ENCODE peak calls at places on chromosomes 2 and 18, in eight cellular contexts. F is left lung, A is MM.1S, P is HL-60, I is osteocyte, B is kidney epithelial cell, N is fibroblast of pulmonary artery, V is lung. Y is an unnamed sample.

GRCh38 chr2:1219901-1220691 is 193.2 kb upstream of the TPO start:
- DNase-seq in F (no peak), B (no peak), P (no peak), A (no peak), N (no peak), I (no peak), V (no peak), Y (no peak)

GRCh38 chr2:28475088-28475580 is 20.7 kb upstream of the PLB1 start:
- DNase-seq in V (no peak), I (no peak), F (no peak), A (no peak), N (no peak), B (no peak), P (peak), Y (no peak)

GRCh38 chr2:226475650-226476049 is 324.0 kb downstream of the IRS1 start:
- DNase-seq in F (no peak), P (no peak), B (peak), A (no peak), I (no peak), N (peak), V (no peak), Y (no peak)

GRCh38 chr18:32346667-32347066 is 124.0 kb downstream of the GAREM1 start:
- DNase-seq in B (no peak), F (no peak), A (no peak), V (no peak), P (no peak), N (peak), I (no peak), Y (no peak)

GRCh38 chr2:46462936-46463335 is 16.4 kb upstream of the TMEM247 start:
- DNase-seq in P (no peak), F (no peak), N (no peak), V (no peak), B (no peak), A (no peak), I (no peak), Y (no peak)

GRCh38 chr18:46374850-46375249 is 270.7 kb downstream of the HAUS1 start:
- DNase-seq in F (peak), I (no peak), V (peak), N (no peak), A (peak), B (no peak), P (no peak), Y (no peak)

GRCh38 chr2:122514451-122514996 is 759.1 kb downstream of the TSN start:
- DNase-seq in B (no peak), N (peak), I (no peak), V (no peak), P (no peak), F (no peak), A (no peak), Y (no peak)

GRCh38 chr2:164896634-164897033 is 55.0 kb upstream of the COBLL1 start:
- DNase-seq in P (no peak), A (peak), F (no peak), B (peak), I (no peak), V (no peak), N (peak), Y (no peak)

GRCh38 chr18:10057808-10058791 is 144.3 kb downstream of the VAPA start:
- DNase-seq in A (no peak), P (peak), V (no peak), I (no peak), B (no peak), F (no peak), N (peak), Y (no peak)

GRCh38 chr2:106798826-106799552 is 87.0 kb downstream of the ST6GAL2 start:
- DNase-seq in N (no peak), I (no peak), B (no peak), F (no peak), P (no peak), A (no peak), V (no peak), Y (no peak)

GRCh38 chr2:176001281-176001902 is 675 bp downstream of the LNPK start:
- DNase-seq in A (peak), I (no peak), V (peak), B (no peak), P (peak), F (peak), N (peak), Y (no peak)

GRCh38 chr2:65456886-65457285 is 24.5 kb upstream of the SPRED2 start:
- DNase-seq in B (no peak), N (no peak), A (no peak), F (no peak), I (no peak), V (no peak), P (no peak), Y (no peak)

GRCh38 chr2:240255811-240256703 is 115.6 kb upstream of the OTOS start:
- DNase-seq in V (peak), P (no peak), A (no peak), B (peak), F (no peak), I (no peak), N (no peak), Y (no peak)

GRCh38 chr2:191198271-191198670 is 46.9 kb upstream of the MYO1B start:
- DNase-seq in F (no peak), B (no peak), I (no peak), P (no peak), A (no peak), V (no peak), N (no peak), Y (no peak)

GRCh38 chr18:31317860-31318259 is at the start of gene DSG1:
- DNase-seq in B (no peak), V (no peak), N (no peak), I (no peak), F (no peak), A (no peak), P (no peak), Y (no peak)

GRCh38 chr2:67625671-67626070 is 228.5 kb downstream of the ETAA1 start:
- DNase-seq in P (no peak), A (no peak), B (no peak), V (no peak), I (no peak), F (no peak), N (peak), Y (no peak)

GRCh38 chr2:5546176-5546575 is 146.0 kb upstream of the SOX11 start:
- DNase-seq in V (no peak), N (no peak), F (no peak), A (no peak), I (no peak), P (no peak), B (peak), Y (no peak)

GRCh38 chr2:230942920-230943896 is 18.2 kb upstream of the GPR55 start:
- DNase-seq in B (no peak), N (no peak), P (peak), V (no peak), I (no peak), A (peak), F (no peak), Y (no peak)

GRCh38 chr2:24210106-24210455 is 35.2 kb downstream of the FAM228A start:
- DNase-seq in P (no peak), A (no peak), N (no peak), V (no peak), F (no peak), B (no peak), I (no peak), Y (no peak)

GRCh38 chr2:217105733-217106649 is 246.1 kb upstream of the TNP1 start:
- DNase-seq in P (no peak), A (no peak), V (no peak), F (no peak), B (peak), I (no peak), N (peak), Y (no peak)

GRCh38 chr2:88227446-88227845 is 57.3 kb downstream of the THNSL2 start:
- DNase-seq in V (no peak), I (peak), N (no peak), A (no peak), P (no peak), B (peak), F (no peak), Y (no peak)

GRCh38 chr2:33134764-33135560 is 188.2 kb downstream of the LTBP1 start:
- DNase-seq in P (no peak), B (no peak), I (no peak), F (no peak), A (no peak), N (peak), V (no peak), Y (no peak)

GRCh38 chr18:25310045-25310444 is 41.9 kb downstream of the ZNF521 start:
- DNase-seq in A (peak), I (no peak), F (no peak), P (no peak), B (peak), N (peak), V (no peak), Y (no peak)

GRCh38 chr18:25313274-25313673 is 38.7 kb downstream of the ZNF521 start:
- DNase-seq in F (no peak), B (no peak), I (no peak), N (no peak), P (no peak), V (no peak), A (no peak), Y (no peak)

GRCh38 chr18:25316619-25317018 is 35.3 kb downstream of the ZNF521 start:
- DNase-seq in B (no peak), F (no peak), P (no peak), I (no peak), N (no peak), V (no peak), A (no peak), Y (no peak)

DNA sequence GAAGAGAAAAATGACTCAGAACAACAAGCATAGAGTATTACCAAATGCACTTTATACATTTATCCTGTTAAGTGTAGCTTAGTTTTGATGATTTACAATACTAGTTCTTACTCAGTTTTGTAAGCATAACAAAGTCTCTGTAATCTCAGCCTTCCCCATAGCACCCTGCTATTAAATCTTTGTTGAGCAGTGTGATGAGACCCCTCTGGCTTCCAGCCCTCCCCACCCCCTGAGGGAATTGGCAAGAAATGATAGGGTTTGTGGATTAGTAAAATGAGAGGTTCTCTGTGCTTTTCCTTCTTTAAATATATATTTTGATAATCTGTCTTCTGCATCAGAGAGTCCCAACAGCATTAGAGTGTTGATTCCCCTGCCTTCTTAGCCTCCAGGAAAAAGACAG is 37.1 kb downstream of the ZNF521 start:
- DNase-seq in F (no peak), A (no peak), P (no peak), V (no peak), B (no peak), I (no peak), N (no peak), Y (no peak)
- TF ChIP-seq CTCF in F (no peak), A (no peak), P (no peak), V (no peak), B (no peak), I (no peak), N (no peak), Y (no peak)

GRCh38 chr2:161988589-161988988 is 85.4 kb downstream of the DPP4 start:
- DNase-seq in B (no peak), A (no peak), V (no peak), N (no peak), F (no peak), P (no peak), I (no peak), Y (no peak)
- TF ChIP-seq CTCF in B (peak), A (no peak), V (no peak), N (peak), F (no peak), P (no peak), I (no peak), Y (peak)

DNA sequence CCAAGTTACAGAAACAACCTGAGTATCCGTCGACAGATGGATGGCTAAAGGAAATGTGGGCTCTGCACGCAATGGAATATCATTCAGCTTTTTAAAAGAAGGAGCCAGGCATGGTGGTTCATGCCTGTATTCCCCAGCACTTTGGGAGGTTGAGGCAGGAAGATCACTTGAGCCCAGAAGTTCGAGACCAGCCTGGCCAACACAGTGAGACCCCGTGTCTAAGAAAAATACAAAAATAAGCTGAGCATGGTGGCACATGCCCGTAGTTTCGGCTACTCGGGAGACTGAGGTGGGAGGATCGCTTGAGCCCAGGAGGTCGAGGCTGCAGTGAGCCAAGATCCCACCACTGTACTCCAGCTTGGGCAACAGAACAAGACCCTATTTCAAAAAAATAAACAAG is 34.3 kb downstream of the TCF7L1 start:
- DNase-seq in N (no peak), F (no peak), I (no peak), B (no peak), P (no peak), A (no peak), V (no peak), Y (no peak)
- TF ChIP-seq CTCF in N (no peak), F (no peak), I (no peak), B (no peak), P (no peak), A (no peak), V (no peak), Y (no peak)

DNA sequence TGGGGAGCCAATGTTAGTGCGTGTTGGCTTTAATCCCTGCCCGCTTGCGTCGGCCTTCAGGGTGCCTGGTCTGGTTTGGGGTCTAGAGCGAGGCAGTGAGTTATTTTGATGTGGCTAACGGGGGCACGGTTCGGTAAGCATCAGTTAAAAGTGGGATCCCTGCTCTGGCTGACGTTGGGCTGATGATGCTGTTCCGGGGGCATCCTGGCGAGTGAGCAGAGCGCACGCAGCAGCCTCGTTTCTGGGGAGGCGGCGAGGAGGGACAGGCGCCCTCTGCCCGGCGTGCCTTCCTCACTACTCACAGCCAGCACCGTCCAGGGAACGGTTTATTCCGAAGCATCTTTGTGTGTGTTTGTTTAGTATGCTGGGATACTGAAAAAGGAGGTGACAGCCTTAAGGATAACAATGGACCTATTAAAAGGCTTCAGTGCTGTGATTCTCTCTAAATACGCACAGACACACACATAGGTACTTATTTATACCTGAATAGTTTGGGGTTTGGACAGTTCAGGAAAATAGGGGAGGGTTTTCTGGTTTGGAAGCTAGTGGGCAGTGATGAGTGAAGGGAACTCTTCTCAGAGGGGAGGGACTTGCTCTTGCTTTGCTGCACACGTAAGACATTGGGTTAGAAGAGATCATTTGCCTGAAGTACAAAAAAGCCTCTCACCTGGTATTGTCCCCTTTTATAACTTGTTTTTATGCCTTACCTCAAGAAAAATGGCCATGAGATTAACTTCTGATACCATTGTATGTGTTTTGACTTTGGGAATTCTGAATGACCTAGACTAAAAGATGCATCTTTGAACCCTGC is 2.1 kb downstream of the CRIM1 start:
- DNase-seq in B (peak), N (peak), I (no peak), V (no peak), F (peak), P (no peak), A (no peak), Y (no peak)
- TF ChIP-seq CTCF in B (peak), N (peak), I (peak), V (no peak), F (peak), P (no peak), A (peak), Y (peak)

DNA sequence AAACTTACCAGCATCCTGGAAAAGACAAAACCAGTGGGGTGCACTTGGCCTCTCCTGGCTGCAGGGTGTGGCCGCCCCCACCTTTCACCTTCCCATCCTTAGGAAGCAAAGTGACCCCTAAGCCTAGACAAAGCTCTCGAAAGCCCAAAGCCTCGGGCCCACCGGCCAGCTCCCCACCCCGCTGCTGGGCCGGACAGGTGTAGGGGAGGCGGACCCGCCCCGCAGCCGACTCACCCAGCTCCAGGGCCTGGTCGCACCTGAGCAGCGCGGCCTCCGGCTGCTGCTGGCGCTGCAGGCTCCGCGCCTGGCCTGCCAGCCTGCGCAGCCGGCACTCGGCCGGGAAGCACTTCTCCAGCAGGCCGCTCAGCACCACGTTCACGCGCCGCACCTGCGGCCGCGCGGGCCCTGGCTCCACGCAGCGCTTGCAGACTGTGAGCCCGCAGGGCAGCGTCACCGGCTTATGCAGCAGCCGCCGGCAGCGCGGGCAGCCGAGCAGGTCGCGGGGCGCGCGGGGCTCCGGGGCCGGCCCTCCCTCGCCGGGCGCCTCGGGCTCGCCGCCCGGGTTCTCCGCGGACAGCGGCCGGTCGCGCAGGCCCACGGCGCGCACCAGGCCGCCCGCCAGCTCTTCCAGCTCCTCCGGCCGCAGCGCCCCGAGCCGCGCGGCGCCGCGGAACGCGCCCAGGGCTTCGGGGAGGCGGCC is 970 bp downstream of the LONRF2 start:
- DNase-seq in N (peak), P (no peak), B (no peak), I (no peak), F (peak), A (no peak), V (peak), Y (peak)
- TF ChIP-seq CTCF in N (no peak), P (no peak), B (peak), I (peak), F (peak), A (no peak), V (no peak), Y (peak)

GRCh38 chr18:26654173-26655009 is 106.0 kb upstream of the KCTD1 start:
- DNase-seq in I (no peak), F (no peak), A (no peak), N (no peak), V (no peak), P (no peak), B (no peak), Y (no peak)
- TF ChIP-seq CTCF in I (peak), F (no peak), A (no peak), N (no peak), V (no peak), P (no peak), B (no peak), Y (no peak)

DNA sequence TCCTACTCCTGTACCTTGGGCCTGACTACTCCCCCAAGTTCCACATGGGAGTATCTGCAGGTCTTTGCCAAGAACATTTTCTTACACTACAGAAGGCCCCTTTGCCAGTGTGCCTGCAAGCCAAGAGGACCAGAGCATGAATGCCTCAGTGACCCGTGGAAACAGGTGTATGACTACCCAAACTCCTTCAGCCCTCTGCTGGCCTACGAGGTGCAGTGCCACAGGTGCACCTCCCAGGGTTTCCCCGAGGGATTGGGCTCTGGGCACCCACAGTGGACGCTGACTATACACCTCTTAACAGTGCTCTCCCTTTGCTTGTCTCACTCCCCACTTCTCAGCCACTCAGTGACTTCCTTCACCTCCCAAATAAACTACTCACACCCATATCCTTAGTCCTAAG is 91.4 kb downstream of the COL6A3 start:
- DNase-seq in N (no peak), B (no peak), P (no peak), F (no peak), V (no peak), I (no peak), A (peak), Y (no peak)
- TF ChIP-seq CTCF in N (peak), B (peak), P (no peak), F (peak), V (no peak), I (no peak), A (peak), Y (peak)

GRCh38 chr2:20682166-20682565 is 15.2 kb downstream of the GDF7 start:
- DNase-seq in P (no peak), V (no peak), I (no peak), F (no peak), B (no peak), N (peak), A (no peak), Y (no peak)
- TF ChIP-seq CTCF in P (no peak), V (no peak), I (peak), F (peak), B (peak), N (peak), A (peak), Y (peak)

GRCh38 chr2:109712746-109713145 is 81.4 kb upstream of the RGPD5 start:
- DNase-seq in V (no peak), F (no peak), N (no peak), B (no peak), I (no peak), P (no peak), A (no peak), Y (no peak)

GRCh38 chr2:109718139-109718538 is 76.0 kb upstream of the RGPD5 start:
- DNase-seq in A (no peak), F (no peak), I (no peak), P (no peak), V (no peak), B (no peak), N (no peak), Y (no peak)

GRCh38 chr2:109711230-109712125 is 82.6 kb upstream of the RGPD5 start:
- DNase-seq in I (no peak), P (no peak), A (no peak), B (no peak), V (no peak), N (peak), F (no peak), Y (no peak)

GRCh38 chr2:109712126-109712455 is 82.0 kb upstream of the RGPD5 start:
- DNase-seq in V (no peak), P (no peak), F (no peak), I (no peak), N (no peak), B (no peak), A (no peak), Y (no peak)

DNA sequence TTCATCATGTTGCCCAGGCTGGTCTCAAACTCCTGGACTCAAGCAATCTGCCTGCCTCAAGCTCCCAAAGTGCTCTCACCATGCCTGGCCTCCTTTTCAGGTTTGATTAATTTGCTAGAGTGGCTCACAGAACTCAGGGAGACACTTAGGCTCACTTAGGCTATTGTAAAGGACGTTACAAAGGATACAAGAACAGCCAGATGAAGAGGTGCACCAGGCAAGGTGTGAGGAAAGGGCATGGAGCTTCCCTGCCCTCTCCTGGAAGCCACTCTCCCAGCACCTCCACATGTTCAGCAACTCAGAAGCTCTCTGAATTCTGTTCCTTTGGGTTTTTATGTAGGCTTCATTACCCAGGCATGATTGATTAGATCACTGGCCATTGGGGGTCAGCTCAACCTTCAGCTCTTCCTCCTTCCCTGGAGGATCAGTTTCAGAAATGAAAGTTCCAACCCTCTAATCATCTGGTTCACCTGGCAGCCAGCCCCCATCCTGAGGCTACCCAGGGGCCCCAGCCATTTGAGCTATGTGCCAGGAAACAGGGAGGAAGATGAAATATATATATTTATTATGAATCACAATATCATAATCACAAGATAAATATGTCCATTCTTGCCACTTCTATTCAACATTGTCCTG is 78.7 kb upstream of the RGPD5 start:
- DNase-seq in I (peak), N (peak), F (no peak), P (no peak), B (no peak), V (no peak), A (no peak), Y (peak)
- TF ChIP-seq CTCF in I (peak), N (peak), F (peak), P (no peak), B (peak), V (peak), A (peak), Y (peak)

Y was measured in type B pancreatic cell.